ENCODE peak calls at places on chromosome 13, in six cellular contexts. One of them, this sample, is unnamed.

GRCh38 chr13:20494656-20495055 is 31.0 kb downstream of the CRYL1 start:
- ATAC-seq in K562: no peak
- ATAC-seq in HepG2: no peak
- ATAC-seq in GM12878: peak
- ATAC-seq in HCT116: peak
- ATAC-seq in upper lobe of left lung: no peak
- ATAC-seq in this sample: peak

GRCh38 chr13:113431171-113431570 is 22.1 kb downstream of the ADPRHL1 start:
- ATAC-seq in K562: peak
- ATAC-seq in HepG2: no peak
- ATAC-seq in GM12878: no peak
- ATAC-seq in HCT116: no peak
- ATAC-seq in upper lobe of left lung: peak
- ATAC-seq in this sample: no peak

GRCh38 chr13:36475468-36475867 is 43.2 kb downstream of the CCNA1 start:
- ATAC-seq in K562: peak
- ATAC-seq in HepG2: peak
- ATAC-seq in GM12878: peak
- ATAC-seq in HCT116: no peak
- ATAC-seq in upper lobe of left lung: no peak
- ATAC-seq in this sample: no peak

GRCh38 chr13:65454403-65454802 is 1775.7 kb downstream of the PCDH9 start:
- ATAC-seq in K562: no peak
- ATAC-seq in HepG2: no peak
- ATAC-seq in GM12878: peak
- ATAC-seq in HCT116: no peak
- ATAC-seq in upper lobe of left lung: no peak
- ATAC-seq in this sample: no peak

GRCh38 chr13:77001963-77002587 is 10.2 kb downstream of the CLN5 start:
- ATAC-seq in K562: peak
- ATAC-seq in HepG2: peak
- ATAC-seq in GM12878: no peak
- ATAC-seq in HCT116: no peak
- ATAC-seq in upper lobe of left lung: no peak
- ATAC-seq in this sample: no peak

GRCh38 chr13:47661076-47661475 is 340.0 kb downstream of the SUCLA2 start:
- ATAC-seq in K562: no peak
- ATAC-seq in HepG2: no peak
- ATAC-seq in GM12878: no peak
- ATAC-seq in HCT116: no peak
- ATAC-seq in upper lobe of left lung: no peak
- ATAC-seq in this sample: no peak

GRCh38 chr13:40974460-40975407 is 44.4 kb downstream of the ELF1 start:
- ATAC-seq in K562: peak
- ATAC-seq in HepG2: peak
- ATAC-seq in GM12878: peak
- ATAC-seq in HCT116: peak
- ATAC-seq in upper lobe of left lung: peak
- ATAC-seq in this sample: peak

GRCh38 chr13:40648841-40649240 is 17.6 kb downstream of the FOXO1 start:
- ATAC-seq in K562: no peak
- ATAC-seq in HepG2: no peak
- ATAC-seq in GM12878: peak
- ATAC-seq in HCT116: no peak
- ATAC-seq in upper lobe of left lung: no peak
- ATAC-seq in this sample: no peak

GRCh38 chr13:20363604-20364003 is 131.5 kb upstream of the GJB6 start:
- ATAC-seq in K562: no peak
- ATAC-seq in HepG2: no peak
- ATAC-seq in GM12878: no peak
- ATAC-seq in HCT116: no peak
- ATAC-seq in upper lobe of left lung: no peak
- ATAC-seq in this sample: no peak

GRCh38 chr13:76708138-76708537 is 178.1 kb downstream of the KCTD12 start:
- ATAC-seq in K562: no peak
- ATAC-seq in HepG2: no peak
- ATAC-seq in GM12878: no peak
- ATAC-seq in HCT116: no peak
- ATAC-seq in upper lobe of left lung: no peak
- ATAC-seq in this sample: no peak

GRCh38 chr13:110835721-110836599 is 78.9 kb downstream of the ANKRD10 start:
- ATAC-seq in K562: no peak
- ATAC-seq in HepG2: no peak
- ATAC-seq in GM12878: no peak
- ATAC-seq in HCT116: no peak
- ATAC-seq in upper lobe of left lung: no peak
- ATAC-seq in this sample: no peak

GRCh38 chr13:33446821-33447481 is 161.4 kb upstream of the STARD13 start:
- ATAC-seq in K562: no peak
- ATAC-seq in HepG2: no peak
- ATAC-seq in GM12878: no peak
- ATAC-seq in HCT116: no peak
- ATAC-seq in upper lobe of left lung: peak
- ATAC-seq in this sample: no peak

GRCh38 chr13:26310470-26310869 is 56.5 kb downstream of the CDK8 start:
- ATAC-seq in K562: no peak
- ATAC-seq in HepG2: no peak
- ATAC-seq in GM12878: no peak
- ATAC-seq in HCT116: no peak
- ATAC-seq in upper lobe of left lung: no peak
- ATAC-seq in this sample: no peak

GRCh38 chr13:45341799-45342584 is 1.0 kb upstream of the TPT1 start:
- ATAC-seq in K562: no peak
- ATAC-seq in HepG2: no peak
- ATAC-seq in GM12878: no peak
- ATAC-seq in HCT116: peak
- ATAC-seq in upper lobe of left lung: no peak
- ATAC-seq in this sample: no peak

GRCh38 chr13:21402586-21403307 is 56.4 kb downstream of the ZDHHC20 start:
- ATAC-seq in K562: no peak
- ATAC-seq in HepG2: peak
- ATAC-seq in GM12878: no peak
- ATAC-seq in HCT116: peak
- ATAC-seq in upper lobe of left lung: no peak
- ATAC-seq in this sample: no peak

GRCh38 chr13:27132538-27132937 is 39.1 kb downstream of the USP12 start:
- ATAC-seq in K562: peak
- ATAC-seq in HepG2: no peak
- ATAC-seq in GM12878: peak
- ATAC-seq in HCT116: no peak
- ATAC-seq in upper lobe of left lung: no peak
- ATAC-seq in this sample: no peak

GRCh38 chr13:76735641-76736040 is 150.6 kb downstream of the KCTD12 start:
- ATAC-seq in K562: no peak
- ATAC-seq in HepG2: no peak
- ATAC-seq in GM12878: peak
- ATAC-seq in HCT116: no peak
- ATAC-seq in upper lobe of left lung: no peak
- ATAC-seq in this sample: no peak

GRCh38 chr13:22082437-22083100 is 411.7 kb downstream of the FGF9 start:
- ATAC-seq in K562: no peak
- ATAC-seq in HepG2: no peak
- ATAC-seq in GM12878: no peak
- ATAC-seq in HCT116: no peak
- ATAC-seq in upper lobe of left lung: no peak
- ATAC-seq in this sample: no peak

GRCh38 chr13:20400774-20401173 is 124.9 kb downstream of the CRYL1 start:
- ATAC-seq in K562: no peak
- ATAC-seq in HepG2: no peak
- ATAC-seq in GM12878: no peak
- ATAC-seq in HCT116: no peak
- ATAC-seq in upper lobe of left lung: no peak
- ATAC-seq in this sample: no peak

GRCh38 chr13:25466880-25467279 is 95.1 kb downstream of the ATP8A2 start:
- ATAC-seq in K562: peak
- ATAC-seq in HepG2: peak
- ATAC-seq in GM12878: no peak
- ATAC-seq in HCT116: no peak
- ATAC-seq in upper lobe of left lung: no peak
- ATAC-seq in this sample: no peak

GRCh38 chr13:113245858-113246791 is 36.7 kb downstream of the CUL4A start:
- ATAC-seq in K562: peak
- ATAC-seq in HepG2: peak
- ATAC-seq in GM12878: no peak
- ATAC-seq in HCT116: peak
- ATAC-seq in upper lobe of left lung: peak
- ATAC-seq in this sample: no peak

GRCh38 chr13:102394158-102395053 is 7.4 kb downstream of the FGF14 start:
- ATAC-seq in K562: peak
- ATAC-seq in HepG2: peak
- ATAC-seq in GM12878: peak
- ATAC-seq in HCT116: no peak
- ATAC-seq in upper lobe of left lung: peak
- ATAC-seq in this sample: peak
- TF ChIP-seq CTCF in K562: peak
- TF ChIP-seq CTCF in HepG2: no peak
- TF ChIP-seq CTCF in GM12878: peak
- TF ChIP-seq CTCF in HCT116: no peak
- TF ChIP-seq CTCF in upper lobe of left lung: no peak
- TF ChIP-seq CTCF in this sample: no peak

GRCh38 chr13:97974773-97975172 is 21.3 kb downstream of the IPO5 start:
- ATAC-seq in K562: no peak
- ATAC-seq in HepG2: no peak
- ATAC-seq in GM12878: no peak
- ATAC-seq in HCT116: no peak
- ATAC-seq in upper lobe of left lung: no peak
- ATAC-seq in this sample: no peak

GRCh38 chr13:97976551-97977375 is 23.3 kb downstream of the IPO5 start:
- ATAC-seq in K562: peak
- ATAC-seq in HepG2: peak
- ATAC-seq in GM12878: peak
- ATAC-seq in HCT116: peak
- ATAC-seq in upper lobe of left lung: no peak
- ATAC-seq in this sample: peak

GRCh38 chr13:97977376-97977705 is 23.9 kb downstream of the IPO5 start:
- ATAC-seq in K562: no peak
- ATAC-seq in HepG2: no peak
- ATAC-seq in GM12878: no peak
- ATAC-seq in HCT116: no peak
- ATAC-seq in upper lobe of left lung: no peak
- ATAC-seq in this sample: no peak

GRCh38 chr13:97975280-97975850 is 21.9 kb downstream of the IPO5 start:
- ATAC-seq in K562: no peak
- ATAC-seq in HepG2: no peak
- ATAC-seq in GM12878: no peak
- ATAC-seq in HCT116: no peak
- ATAC-seq in upper lobe of left lung: no peak
- ATAC-seq in this sample: no peak

GRCh38 chr13:97975851-97976550 is 22.5 kb downstream of the IPO5 start:
- ATAC-seq in K562: peak
- ATAC-seq in HepG2: peak
- ATAC-seq in GM12878: peak
- ATAC-seq in HCT116: peak
- ATAC-seq in upper lobe of left lung: peak
- ATAC-seq in this sample: peak
- TF ChIP-seq POLR2A in K562: peak
- TF ChIP-seq POLR2A in HepG2: peak
- TF ChIP-seq POLR2A in GM12878: peak
- TF ChIP-seq POLR2A in HCT116: no peak
- TF ChIP-seq POLR2A in upper lobe of left lung: no peak
- TF ChIP-seq POLR2A in this sample: peak

GRCh38 chr13:94966380-94966779 is 254.0 kb upstream of the SOX21 start:
- ATAC-seq in K562: no peak
- ATAC-seq in HepG2: no peak
- ATAC-seq in GM12878: no peak
- ATAC-seq in HCT116: no peak
- ATAC-seq in upper lobe of left lung: no peak
- ATAC-seq in this sample: no peak

GRCh38 chr13:94968757-94969086 is 256.4 kb upstream of the SOX21 start:
- ATAC-seq in K562: no peak
- ATAC-seq in HepG2: no peak
- ATAC-seq in GM12878: no peak
- ATAC-seq in HCT116: no peak
- ATAC-seq in upper lobe of left lung: no peak
- ATAC-seq in this sample: no peak

GRCh38 chr13:94972262-94972661 is 259.9 kb upstream of the SOX21 start:
- ATAC-seq in K562: no peak
- ATAC-seq in HepG2: no peak
- ATAC-seq in GM12878: no peak
- ATAC-seq in HCT116: no peak
- ATAC-seq in upper lobe of left lung: no peak
- ATAC-seq in this sample: no peak

GRCh38 chr13:94968040-94968756 is 255.9 kb upstream of the SOX21 start:
- ATAC-seq in K562: peak
- ATAC-seq in HepG2: peak
- ATAC-seq in GM12878: peak
- ATAC-seq in HCT116: no peak
- ATAC-seq in upper lobe of left lung: peak
- ATAC-seq in this sample: no peak

DNA sequence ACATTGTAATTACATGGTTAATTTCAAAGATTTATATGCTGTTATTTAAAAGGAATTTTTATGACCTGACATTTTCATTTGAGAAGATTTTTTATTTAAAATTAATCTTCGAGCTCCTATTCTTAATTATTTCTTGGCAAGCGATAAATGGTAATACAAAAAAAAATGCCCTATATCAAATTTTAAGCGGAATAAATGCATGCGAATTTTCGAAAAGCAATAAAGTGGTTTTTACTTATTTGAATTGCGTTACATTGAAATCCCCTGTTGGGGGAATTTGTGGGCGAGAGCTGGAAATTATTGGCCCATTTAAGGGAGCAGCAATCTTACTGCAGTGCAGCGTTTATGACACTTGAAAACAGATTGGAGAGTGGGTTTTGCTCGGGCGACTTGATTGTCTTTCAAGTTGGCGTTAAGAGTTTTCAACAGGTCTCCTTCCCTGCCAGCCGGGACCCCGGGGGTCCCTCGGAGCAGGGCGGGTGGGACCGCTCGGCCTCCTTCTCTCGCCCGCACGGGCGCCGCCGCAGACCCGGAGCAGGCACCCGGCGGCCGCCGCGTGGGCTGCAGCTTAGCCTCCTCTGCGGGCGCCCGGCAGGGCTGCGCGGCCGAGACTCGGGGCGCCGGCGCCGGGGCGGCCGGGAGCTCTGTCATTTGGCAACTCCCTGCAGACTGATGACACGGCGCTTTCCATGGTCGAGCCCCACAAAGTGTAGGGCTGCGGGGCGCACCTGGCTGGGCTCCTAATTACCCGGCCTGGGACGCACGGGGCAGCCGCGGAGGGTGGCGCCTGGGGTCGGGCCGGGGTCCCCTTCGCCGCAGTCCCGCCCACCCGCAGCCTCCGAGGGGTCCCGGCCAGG is 255.1 kb upstream of the SOX21 start:
- ATAC-seq in K562: peak
- ATAC-seq in HepG2: peak
- ATAC-seq in GM12878: peak
- ATAC-seq in HCT116: no peak
- ATAC-seq in upper lobe of left lung: no peak
- ATAC-seq in this sample: no peak
- TF ChIP-seq POLR2AphosphoS5 in K562: no peak
- TF ChIP-seq POLR2AphosphoS5 in HepG2: no peak
- TF ChIP-seq POLR2AphosphoS5 in GM12878: no peak
- TF ChIP-seq POLR2AphosphoS5 in HCT116: no peak
- TF ChIP-seq POLR2AphosphoS5 in upper lobe of left lung: no peak
- TF ChIP-seq POLR2AphosphoS5 in this sample: no peak

DNA sequence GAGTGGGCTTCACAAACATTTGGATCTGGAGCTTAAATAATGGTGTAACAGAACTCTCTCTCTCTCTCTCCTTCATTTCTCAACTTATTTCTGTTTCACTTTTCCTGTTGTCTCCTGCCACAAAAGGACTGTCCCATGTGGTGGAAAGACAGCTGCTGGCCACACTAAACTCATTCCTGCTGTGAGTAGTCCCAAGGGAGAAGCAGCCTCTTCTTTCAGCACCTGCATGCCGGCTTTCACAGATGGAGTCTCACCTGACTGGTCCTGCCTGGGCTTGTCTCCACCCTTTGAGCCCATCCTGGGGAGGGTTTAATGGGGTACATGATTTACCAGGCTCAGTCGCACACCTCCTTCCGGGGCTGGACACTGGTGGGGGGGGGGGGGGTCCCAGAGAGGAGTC is 31.8 kb upstream of the IRS2 start:
- ATAC-seq in K562: no peak
- ATAC-seq in HepG2: no peak
- ATAC-seq in GM12878: no peak
- ATAC-seq in HCT116: no peak
- ATAC-seq in upper lobe of left lung: peak
- ATAC-seq in this sample: no peak
- TF ChIP-seq CTCF in K562: no peak
- TF ChIP-seq CTCF in HepG2: no peak
- TF ChIP-seq CTCF in GM12878: no peak
- TF ChIP-seq CTCF in HCT116: no peak
- TF ChIP-seq CTCF in upper lobe of left lung: no peak
- TF ChIP-seq CTCF in this sample: no peak